ENCODE peak calls at places on chromosome 16, in six cellular contexts. Y is tibial artery; R is activated CD8-positive, alpha-beta memory T cell treated with anti-CD3 and anti-CD28 coated beads for 48 hours; Z is HCEC 1CT; G is dorsolateral prefrontal cortex; O is anterior cingulate cortex. N is an unnamed sample.

GRCh38 chr16:53159781-53160436 is 105.1 kb downstream of the CHD9 start:
- DNase-seq in Z (peak; percentile 27), G (no peak), R (no peak), Y (no peak), O (no peak), N (no peak)

GRCh38 chr16:19288872-19289799 is 3.6 kb downstream of the CLEC19A start:
- DNase-seq in Z (no peak), R (no peak), Y (no peak), O (no peak), G (no peak), N (no peak)

GRCh38 chr16:68376590-68376989 is 65.8 kb downstream of the PRMT7 start:
- DNase-seq in G (no peak), Y (no peak), Z (no peak), R (no peak), O (no peak), N (no peak)

GRCh38 chr16:30953511-30954124 is 3.9 kb upstream of the SETD1A start:
- DNase-seq in G (peak; percentile 69), Y (no peak), Z (peak; percentile 67), R (peak; percentile 38), O (peak; percentile 47), N (peak; percentile 58)

GRCh38 chr16:84605339-84605848 is 12.5 kb downstream of the COTL1 start:
- DNase-seq in R (no peak), O (no peak), G (no peak), Y (no peak), Z (no peak), N (no peak)

GRCh38 chr16:6250516-6250915 is 1082.1 kb upstream of the RBFOX1 start:
- DNase-seq in Y (no peak), G (no peak), Z (no peak), O (no peak), R (no peak), N (no peak)

GRCh38 chr16:649646-650045 is 481 bp downstream of the WDR90 start:
- DNase-seq in Z (no peak), Y (no peak), R (no peak), O (no peak), G (no peak), N (no peak)

GRCh38 chr16:80117731-80118130 is 423.1 kb upstream of the DYNLRB2 start:
- DNase-seq in O (no peak), Y (no peak), Z (no peak), G (no peak), R (no peak), N (no peak)

GRCh38 chr16:2712063-2712441 is 8.0 kb downstream of the PRSS27 start:
- DNase-seq in G (no peak), R (no peak), Z (no peak), O (no peak), Y (no peak), N (no peak)

GRCh38 chr16:85592700-85593502 is 20.2 kb upstream of the GSE1 start:
- DNase-seq in Z (peak; percentile 15), Y (no peak), G (no peak), R (no peak), O (no peak), N (no peak)

GRCh38 chr16:9316615-9317014 is 225.2 kb downstream of the HAPSTR1 start:
- DNase-seq in G (no peak), Y (no peak), O (no peak), R (no peak), Z (no peak), N (no peak)

GRCh38 chr16:87791295-87792204 is 25.8 kb upstream of the KLHDC4 start:
- DNase-seq in Y (no peak), Z (no peak), G (peak; percentile 78), R (no peak), O (peak; percentile 73), N (no peak)

GRCh38 chr16:56841233-56841632 is 23.8 kb upstream of the SLC12A3 start:
- DNase-seq in O (no peak), Z (peak; percentile 28), Y (no peak), R (no peak), G (no peak), N (no peak)

GRCh38 chr16:50667497-50668367 is 13.4 kb downstream of the SNX20 start:
- DNase-seq in G (no peak), O (no peak), Y (no peak), Z (no peak), R (no peak), N (no peak)

GRCh38 chr16:15807603-15808009 is 49.2 kb downstream of the MYH11 start:
- DNase-seq in O (no peak), Z (no peak), Y (peak; percentile 48), G (no peak), R (no peak), N (no peak)

GRCh38 chr16:11389631-11390565 is 44.6 kb downstream of the RMI2 start:
- DNase-seq in Y (no peak), O (no peak), Z (no peak), G (no peak), R (no peak), N (no peak)

GRCh38 chr16:22813946-22814325 is at the start of gene HS3ST2:
- DNase-seq in R (no peak), Y (peak; percentile 36), O (peak; percentile 16), G (no peak), Z (no peak), N (peak; percentile 74)

GRCh38 chr16:17227278-17227677 is 243.5 kb downstream of the XYLT1 start:
- DNase-seq in Z (no peak), G (no peak), R (no peak), Y (no peak), O (no peak), N (no peak)

GRCh38 chr16:74865922-74866598 is 91.4 kb upstream of the FA2H start:
- DNase-seq in R (no peak), G (no peak), O (no peak), Z (no peak), Y (no peak), N (no peak)

GRCh38 chr16:10608687-10609409 is 28.4 kb upstream of the EMP2 start:
- DNase-seq in R (no peak), Z (peak; percentile 28), G (peak; percentile 31), O (peak; percentile 52), Y (no peak), N (no peak)

GRCh38 chr16:68022278-68022727 is 729 bp downstream of the DDX28 start:
- DNase-seq in G (no peak), O (no peak), Z (no peak), R (no peak), Y (no peak), N (no peak)

N was measured in adrenal gland.